ENCODE peak calls at places on chromosomes 6 and 20, in five cellular contexts. Q, U, E, J and M are unnamed samples.

GRCh38 chr6:44053106-44053756 is 74.0 kb downstream of the MRPL14 start:
- DNase-seq in U (no peak), Q (no peak), E (no peak), J (no peak), M (no peak)

GRCh38 chr20:23050847-23051627 is 1.6 kb upstream of the THBD start:
- DNase-seq in J (peak), E (peak), Q (peak), U (peak), M (peak)

GRCh38 chr6:53879608-53880007 is 84.8 kb downstream of the LRRC1 start:
- DNase-seq in J (no peak), U (no peak), Q (no peak), E (no peak), M (no peak)

GRCh38 chr20:20612251-20612650 is 100.2 kb downstream of the RALGAPA2 start:
- DNase-seq in Q (no peak), E (no peak), J (no peak), U (no peak), M (no peak)

GRCh38 chr6:93784794-93785757 is 365.7 kb upstream of the EPHA7 start:
- DNase-seq in U (peak), J (no peak), Q (peak), E (no peak), M (peak)

GRCh38 chr6:147772724-147773123 is 264.2 kb downstream of the SAMD5 start:
- DNase-seq in Q (no peak), U (no peak), J (no peak), E (no peak), M (no peak)

GRCh38 chr6:168420084-168420483 is 20.9 kb upstream of the SMOC2 start:
- DNase-seq in U (no peak), J (no peak), Q (no peak), E (no peak), M (no peak)

GRCh38 chr20:54294094-54294493 is 86.2 kb downstream of the PFDN4 start:
- DNase-seq in J (no peak), Q (no peak), E (no peak), U (no peak), M (no peak)

GRCh38 chr6:40350193-40350941 is 236.8 kb downstream of the LRFN2 start:
- DNase-seq in J (no peak), Q (no peak), U (no peak), E (no peak), M (no peak)

GRCh38 chr6:46051962-46052361 is 36.3 kb upstream of the CLIC5 start:
- DNase-seq in E (no peak), U (no peak), J (no peak), Q (no peak), M (no peak)

GRCh38 chr6:151209071-151209831 is 30.5 kb upstream of the AKAP12 start:
- DNase-seq in Q (no peak), U (no peak), E (no peak), J (no peak), M (no peak)

GRCh38 chr6:108684809-108685329 is 124.2 kb downstream of the FOXO3 start:
- DNase-seq in J (peak), E (no peak), Q (peak), U (peak), M (peak)

GRCh38 chr6:41878961-41879405 is 16.2 kb downstream of the USP49 start:
- DNase-seq in U (no peak), Q (no peak), J (no peak), E (no peak), M (no peak)

GRCh38 chr6:18260448-18261106 is 3.8 kb downstream of the DEK start:
- DNase-seq in J (no peak), Q (peak), U (peak), E (no peak), M (no peak)

GRCh38 chr6:125220712-125221111 is 67.1 kb downstream of the TPD52L1 start:
- DNase-seq in J (peak), U (peak), Q (no peak), E (no peak), M (no peak)

GRCh38 chr6:87806635-87807034 is 104.6 kb upstream of the AKIRIN2 start:
- DNase-seq in Q (no peak), J (no peak), U (no peak), E (no peak), M (no peak)

DNA sequence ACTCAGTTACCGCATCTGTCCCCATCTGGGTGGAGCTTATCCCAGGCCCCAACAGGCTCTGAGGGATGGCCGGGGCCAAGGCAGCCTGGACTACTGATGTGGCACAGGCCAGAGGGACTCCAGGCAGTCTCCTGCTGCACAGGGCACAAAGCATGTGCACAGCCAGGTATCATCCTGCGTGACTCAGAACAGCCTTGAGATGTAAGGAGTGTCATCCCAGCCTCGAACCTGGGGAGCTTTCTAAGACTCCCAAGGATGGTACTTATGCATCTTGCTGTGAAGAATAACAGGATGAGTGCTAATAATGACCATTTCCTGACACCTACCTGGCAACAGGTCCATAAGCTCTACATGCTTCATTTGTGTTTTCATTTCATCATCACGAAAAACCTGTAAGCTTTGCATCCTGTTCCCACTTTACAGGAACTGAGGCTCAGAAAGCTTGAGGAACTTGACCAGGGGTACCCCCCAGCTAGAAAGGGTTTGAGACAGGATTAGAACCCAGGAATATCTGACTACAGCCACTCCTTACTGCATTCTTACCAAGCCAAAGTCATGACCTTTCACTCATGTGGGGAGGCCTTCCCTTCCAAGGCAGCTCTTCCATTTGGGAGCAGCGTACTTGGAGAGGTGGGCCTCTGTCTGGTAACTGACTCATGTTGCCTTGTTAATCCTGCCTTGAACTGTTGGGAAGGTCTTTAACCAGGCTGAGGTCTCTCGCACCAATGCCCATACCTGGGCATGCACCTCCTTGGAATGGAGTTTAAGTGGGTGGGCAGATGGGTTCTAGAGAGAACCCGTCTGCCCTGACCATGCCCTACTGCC is 1.9 kb downstream of the TRIB3 start:
- DNase-seq in J (no peak), Q (peak), E (no peak), U (no peak), M (no peak)
- TF ChIP-seq POLR2A in J (no peak), Q (no peak), E (no peak), U (no peak), M (no peak)

GRCh38 chr20:32018269-32019155 is 8.3 kb downstream of the CCM2L start:
- DNase-seq in Q (no peak), U (peak), J (peak), E (peak), M (peak)
- TF ChIP-seq CTCF in Q (no peak), U (no peak), J (no peak), E (no peak), M (no peak)

GRCh38 chr6:73177221-73177944 is 47.9 kb downstream of the KHDC1L start:
- DNase-seq in U (no peak), J (no peak), E (no peak), Q (no peak), M (no peak)

GRCh38 chr6:73182021-73182607 is 43.2 kb downstream of the KHDC1L start:
- DNase-seq in E (no peak), J (no peak), Q (no peak), U (no peak), M (no peak)

GRCh38 chr6:73176057-73176456 is 49.2 kb downstream of the KHDC1L start:
- DNase-seq in Q (no peak), E (no peak), J (no peak), U (no peak), M (no peak)

GRCh38 chr6:73180718-73181619 is 44.3 kb downstream of the KHDC1L start:
- DNase-seq in U (peak), J (no peak), E (no peak), Q (peak), M (no peak)

DNA sequence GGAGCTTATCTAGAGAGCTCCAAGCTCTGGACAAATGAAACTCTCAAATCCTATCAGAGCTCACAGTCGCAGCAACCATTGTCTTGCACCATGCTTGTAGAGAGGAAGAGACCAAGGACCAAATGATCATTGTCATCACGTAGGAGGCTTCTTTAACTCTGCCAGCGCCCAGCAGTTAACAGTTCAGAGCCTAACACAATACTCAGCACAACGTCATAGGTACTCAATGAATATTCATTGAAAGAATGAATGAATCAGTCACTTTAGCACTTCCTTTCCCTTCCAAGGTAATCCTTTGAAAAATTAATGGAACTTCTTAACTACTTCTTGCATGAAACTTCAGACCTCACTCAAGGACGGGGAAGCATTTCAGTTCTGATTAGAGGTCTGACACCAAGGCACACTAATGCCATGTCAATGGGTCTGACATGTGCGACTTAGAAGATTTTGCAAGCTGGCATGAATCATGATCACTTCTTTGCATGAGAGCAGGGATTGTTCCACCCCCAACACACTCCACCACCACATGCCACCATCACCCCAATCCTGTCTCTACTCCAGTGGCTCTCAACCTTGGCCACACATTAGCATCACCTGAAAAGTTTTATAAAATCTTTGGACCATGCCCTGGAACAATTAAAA is 45.1 kb downstream of the KHDC1L start:
- DNase-seq in U (no peak), J (no peak), Q (no peak), E (no peak), M (no peak)
- H3K4me3 ChIP-seq in U (no peak), J (no peak), Q (no peak), E (no peak), M (no peak)

DNA sequence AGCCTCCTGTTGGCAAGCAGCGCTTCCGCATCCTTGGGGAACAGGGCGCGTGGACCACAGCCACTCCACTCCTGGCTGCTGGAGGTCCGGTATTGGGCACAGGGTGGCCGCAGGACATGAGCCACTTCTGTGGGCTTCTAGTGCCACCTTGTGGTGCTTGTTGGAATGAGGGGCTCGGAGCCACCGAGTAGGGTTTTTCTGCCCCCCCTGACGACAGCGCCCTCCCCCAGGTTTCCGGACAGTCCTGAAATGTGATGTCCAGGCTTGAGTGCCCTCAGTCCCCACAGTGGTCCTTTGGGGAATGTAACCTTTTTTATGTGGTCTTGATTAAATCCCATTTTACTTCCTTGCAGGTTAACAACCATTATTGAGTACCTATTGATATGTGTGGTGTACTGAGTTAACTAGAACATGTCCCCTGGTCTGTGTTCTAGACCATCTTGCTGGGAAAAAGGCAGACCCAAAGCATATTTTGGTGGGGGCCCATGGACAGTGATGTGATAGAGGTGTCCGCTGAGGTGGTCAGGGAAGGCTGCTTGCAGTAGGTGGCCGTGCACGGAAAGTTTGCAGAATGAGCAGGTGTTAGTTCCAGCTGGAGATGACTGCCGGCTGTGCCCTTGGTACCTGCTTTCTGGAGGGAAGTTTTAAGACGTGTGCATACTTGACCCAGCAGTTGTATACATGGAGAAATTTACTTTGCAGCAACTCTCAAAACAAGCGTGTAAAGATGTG is 70.0 kb downstream of the PTPN1 start:
- DNase-seq in E (peak), J (peak), U (peak), Q (peak), M (peak)
- TF ChIP-seq POLR2A in E (no peak), J (no peak), U (no peak), Q (no peak), M (no peak)

GRCh38 chr20:44787299-44787698 is 23.0 kb downstream of the RIMS4 start:
- DNase-seq in U (no peak), E (no peak), J (no peak), Q (no peak), M (no peak)

GRCh38 chr20:44784688-44785087 is 25.7 kb downstream of the RIMS4 start:
- DNase-seq in Q (no peak), E (no peak), U (no peak), J (no peak), M (no peak)

GRCh38 chr20:44781791-44782190 is 28.6 kb downstream of the RIMS4 start:
- DNase-seq in J (no peak), U (no peak), Q (no peak), E (no peak), M (no peak)

GRCh38 chr20:44788706-44789456 is 21.5 kb downstream of the RIMS4 start:
- DNase-seq in U (no peak), J (no peak), E (no peak), Q (no peak), M (no peak)

GRCh38 chr20:44785768-44786167 is 24.6 kb downstream of the RIMS4 start:
- DNase-seq in Q (no peak), J (no peak), E (no peak), U (no peak), M (no peak)
- TF ChIP-seq CTCF in Q (no peak), J (no peak), E (no peak), U (no peak), M (no peak)